ENCODE peak calls at places on chromosomes 13 and 19, in five cellular contexts. P is NCI-H2081, M is iris pigment epithelial cell, D is NCI-H187, F is Peyer's patch. I is an unnamed sample.
A peak's percentile ranks its signal among the peaks of the same experiment; 100 is the strongest.

GRCh38 chr19:19403373-19403901 is 2.0 kb upstream of the GATAD2A start:
- DNase-seq in P (peak; percentile 33), M (peak; percentile 30), D (no peak), F (no peak), I (peak; percentile 72)

GRCh38 chr19:38247126-38247525 is 9.0 kb downstream of the PPP1R14A start:
- DNase-seq in P (no peak), M (no peak), D (no peak), F (no peak), I (no peak)

GRCh38 chr13:110559986-110560385 is 1.5 kb downstream of the RAB20 start:
- DNase-seq in P (no peak), M (no peak), D (no peak), F (no peak), I (no peak)

GRCh38 chr19:8123683-8124082 is 25.7 kb downstream of the FBN3 start:
- DNase-seq in P (no peak), M (no peak), D (no peak), F (no peak), I (no peak)

GRCh38 chr13:72643339-72643989 is 84.0 kb downstream of the MZT1 start:
- DNase-seq in P (peak; percentile 22), M (peak; percentile 67), D (no peak), F (peak; percentile 29), I (no peak)

GRCh38 chr19:2717638-2718541 is 3.3 kb downstream of the DIRAS1 start:
- DNase-seq in P (no peak), M (no peak), D (no peak), F (no peak), I (no peak)

GRCh38 chr13:98918771-98919170 is 59.1 kb downstream of the DOCK9 start:
- DNase-seq in P (no peak), M (no peak), D (no peak), F (no peak), I (no peak)

GRCh38 chr19:31572671-31573298 is 223.5 kb upstream of the TSHZ3 start:
- DNase-seq in P (no peak), M (no peak), D (no peak), F (no peak), I (no peak)

GRCh38 chr19:47994209-47994802 is at the start of gene ELSPBP1:
- DNase-seq in P (no peak), M (no peak), D (no peak), F (no peak), I (no peak)

GRCh38 chr13:47310376-47310775 is 413.5 kb upstream of the HTR2A start:
- DNase-seq in P (no peak), M (no peak), D (no peak), F (no peak), I (no peak)

GRCh38 chr13:110297011-110297410 is 9.9 kb downstream of the COL4A1 start:
- DNase-seq in P (no peak), M (no peak), D (no peak), F (no peak), I (no peak)

GRCh38 chr13:33004454-33004853 is 11.8 kb upstream of the KL start:
- DNase-seq in P (peak; percentile 10), M (peak; percentile 21), D (no peak), F (no peak), I (no peak)

GRCh38 chr19:43675269-43675879 is 5.4 kb upstream of the PLAUR start:
- DNase-seq in P (no peak), M (peak; percentile 50), D (no peak), F (no peak), I (no peak)

GRCh38 chr13:113802761-113803160 is 43.7 kb downstream of the TMEM255B start:
- DNase-seq in P (no peak), M (no peak), D (no peak), F (no peak), I (peak; percentile 62)

GRCh38 chr19:29478578-29479565 is 46.9 kb upstream of the VSTM2B start:
- DNase-seq in P (no peak), M (no peak), D (peak; percentile 30), F (no peak), I (no peak)

GRCh38 chr19:55005684-55006488 is 32.2 kb downstream of the GP6 start:
- DNase-seq in P (peak; percentile 78), M (peak; percentile 25), D (no peak), F (peak; percentile 40), I (no peak)

GRCh38 chr19:2540646-2541454 is 64.9 kb downstream of the GADD45B start:
- DNase-seq in P (no peak), M (peak; percentile 99), D (no peak), F (peak; percentile 40), I (peak; percentile 80)

GRCh38 chr19:2727640-2727944 is 6.4 kb upstream of the DIRAS1 start:
- DNase-seq in P (no peak), M (peak; percentile 4), D (no peak), F (no peak), I (no peak)

GRCh38 chr13:94657167-94657566 is 55.2 kb downstream of the SOX21 start:
- DNase-seq in P (no peak), M (peak; percentile 28), D (no peak), F (no peak), I (no peak)

GRCh38 chr13:76754414-76754813 is 131.8 kb downstream of the KCTD12 start:
- DNase-seq in P (no peak), M (peak; percentile 95), D (no peak), F (no peak), I (no peak)

GRCh38 chr19:374183-374885 is 29.7 kb upstream of the MIER2 start:
- DNase-seq in P (peak; percentile 43), M (no peak), D (no peak), F (no peak), I (peak; percentile 56)

GRCh38 chr13:32022292-32022691 is 9.3 kb upstream of the FRY start:
- DNase-seq in P (no peak), M (no peak), D (no peak), F (no peak), I (no peak)

GRCh38 chr19:44722131-44723121 is 23.5 kb downstream of the CEACAM16 start:
- DNase-seq in P (no peak), M (no peak), D (no peak), F (no peak), I (no peak)

GRCh38 chr19:10009269-10009665 is 1.0 kb downstream of the COL5A3 start:
- DNase-seq in P (no peak), M (peak; percentile 41), D (no peak), F (no peak), I (no peak)

GRCh38 chr13:109652536-109652935 is 133.8 kb downstream of the IRS2 start:
- DNase-seq in P (no peak), M (peak; percentile 65), D (no peak), F (no peak), I (no peak)

GRCh38 chr13:18954254-18954653 is 227.4 kb downstream of the TUBA3C start:
- DNase-seq in P (no peak), M (no peak), D (no peak), F (no peak), I (no peak)

GRCh38 chr19:2636897-2637683 is 65.4 kb downstream of the GNG7 start:
- DNase-seq in P (no peak), M (peak; percentile 38), D (no peak), F (peak; percentile 67), I (peak; percentile 94)

GRCh38 chr19:36528921-36529518 is 949 bp upstream of the ZNF260 start:
- DNase-seq in P (peak; percentile 51), M (peak; percentile 6), D (no peak), F (no peak), I (no peak)

GRCh38 chr13:39892731-39893293 is 237.3 kb downstream of the COG6 start:
- DNase-seq in P (no peak), M (peak; percentile 86), D (no peak), F (peak; percentile 19), I (no peak)

GRCh38 chr13:94342436-94343242 is 136.8 kb downstream of the DCT start:
- DNase-seq in P (no peak), M (peak; percentile 75), D (no peak), F (no peak), I (no peak)

GRCh38 chr19:52532480-52532879 is 5.0 kb downstream of the ZNF808 start:
- DNase-seq in P (no peak), M (no peak), D (no peak), F (no peak), I (no peak)